ENCODE peak calls at places on chromosome 13, in ten cellular contexts. S is H9; R is ecto neural progenitor cell; U is stimulated activated CD4-positive, alpha-beta T cell treated with anti-CD3 and anti-CD28 coated beads, Interleukin-1b, Interleukin-23, amount 100 ng/mL, for 24 hours; T is NCI-H1417; F is posterior cingulate gyrus; Y is transverse colon; K is dorsolateral prefrontal cortex; O is activated naive CD8-positive, alpha-beta T cell treated with anti-CD3 and anti-CD28 coated beads, Interleukin-2, amount 10 ng/mL, durations not matched to agents 7 days and 5 days; P is substantia nigra. D is an unnamed sample.

GRCh38 chr13:42880241-42880640 is 98.9 kb downstream of the FAM216B start:
- DNase-seq in P (no peak), S (no peak), U (no peak), O (no peak), K (no peak), F (no peak), Y (no peak), T (no peak), R (no peak), D (no peak)

GRCh38 chr13:41019027-41019487 is at the start of gene ELF1:
- DNase-seq in K (no peak), U (peak; percentile 32), F (no peak), R (no peak), Y (peak; percentile 76), S (no peak), P (no peak), O (no peak), T (no peak), D (peak; percentile 88)

GRCh38 chr13:113151745-113152707 is 6.4 kb upstream of the PROZ start:
- DNase-seq in R (peak; percentile 54), T (no peak), O (no peak), K (peak; percentile 22), U (no peak), Y (no peak), F (no peak), S (peak; percentile 28), P (no peak), D (no peak)

GRCh38 chr13:92136449-92137180 is 738.2 kb downstream of the GPC5 start:
- DNase-seq in T (no peak), K (no peak), O (no peak), P (no peak), F (no peak), S (no peak), Y (no peak), R (no peak), U (no peak), D (no peak)

GRCh38 chr13:51887441-51887840 is 25.7 kb downstream of the CCDC70 start:
- DNase-seq in Y (no peak), S (no peak), O (no peak), K (no peak), P (no peak), F (no peak), U (no peak), T (no peak), R (no peak), D (no peak)

GRCh38 chr13:34591163-34591562 is 350.9 kb upstream of the NBEA start:
- DNase-seq in P (no peak), O (no peak), R (no peak), Y (no peak), K (no peak), T (no peak), U (no peak), F (no peak), S (no peak), D (no peak)

GRCh38 chr13:95596701-95597100 is 44.2 kb downstream of the CLDN10 start:
- DNase-seq in K (no peak), S (no peak), O (no peak), P (no peak), Y (no peak), T (no peak), R (no peak), F (no peak), U (no peak), D (no peak)

GRCh38 chr13:86760620-86761019 is 910.6 kb upstream of the SLITRK5 start:
- DNase-seq in K (no peak), S (no peak), Y (no peak), O (no peak), F (no peak), U (no peak), R (no peak), T (no peak), P (no peak), D (no peak)

GRCh38 chr13:20360041-20360491 is 127.9 kb upstream of the GJB6 start:
- DNase-seq in T (no peak), P (no peak), O (no peak), Y (no peak), U (no peak), K (no peak), R (no peak), F (no peak), S (no peak), D (no peak)

GRCh38 chr13:42380420-42381164 is 108.6 kb downstream of the AKAP11 start:
- DNase-seq in T (no peak), R (no peak), U (no peak), K (no peak), S (no peak), Y (no peak), P (no peak), F (no peak), O (no peak), D (peak; percentile 51)

GRCh38 chr13:113836917-113837553 is 26.8 kb downstream of the GAS6 start:
- DNase-seq in S (no peak), F (no peak), T (peak; percentile 53), P (no peak), O (no peak), R (no peak), U (no peak), K (no peak), Y (no peak), D (no peak)

GRCh38 chr13:106318941-106319411 is 216.5 kb downstream of the EFNB2 start:
- DNase-seq in S (no peak), T (no peak), K (no peak), R (no peak), U (no peak), O (no peak), Y (no peak), P (no peak), F (no peak), D (no peak)

GRCh38 chr13:40779049-40779448 is 8.1 kb upstream of the MRPS31 start:
- DNase-seq in T (no peak), F (no peak), K (no peak), O (no peak), R (no peak), S (peak; percentile 50), P (no peak), Y (no peak), U (no peak), D (no peak)

GRCh38 chr13:102584423-102584822 is 12.4 kb upstream of the TPP2 start:
- DNase-seq in O (no peak), T (peak; percentile 93), R (no peak), Y (no peak), F (no peak), U (no peak), K (no peak), P (no peak), S (no peak), D (peak; percentile 15)

GRCh38 chr13:72805663-72806341 is 23.9 kb downstream of the PIBF1 start:
- DNase-seq in U (no peak), P (no peak), Y (no peak), S (no peak), F (no peak), O (no peak), K (no peak), R (no peak), T (no peak), D (no peak)

GRCh38 chr13:110913322-110913721 is 1.5 kb downstream of the ANKRD10 start:
- DNase-seq in F (no peak), O (no peak), Y (peak; percentile 76), U (no peak), R (no peak), S (no peak), P (no peak), K (no peak), T (peak; percentile 42), D (peak; percentile 23)

GRCh38 chr13:40665754-40666057 is 735 bp downstream of the FOXO1 start:
- DNase-seq in S (no peak), O (no peak), T (peak; percentile 32), P (no peak), R (no peak), U (no peak), K (no peak), F (no peak), Y (no peak), D (no peak)

GRCh38 chr13:52848455-52849190 is at the start of gene PCDH8:
- DNase-seq in U (no peak), S (peak; percentile 91), Y (no peak), F (peak; percentile 55), P (peak; percentile 21), O (no peak), R (peak; percentile 95), T (peak; percentile 94), K (peak; percentile 68), D (peak; percentile 24)

GRCh38 chr13:29597246-29597645 is 1.8 kb upstream of the SLC7A1 start:
- DNase-seq in T (no peak), S (no peak), U (no peak), O (no peak), R (no peak), F (no peak), K (no peak), Y (no peak), P (no peak), D (no peak)

GRCh38 chr13:22927008-22927393 is 253.8 kb upstream of the SGCG start:
- DNase-seq in R (no peak), T (no peak), Y (no peak), S (no peak), K (no peak), F (no peak), O (no peak), U (no peak), P (no peak), D (no peak)

GRCh38 chr13:110874508-110874960 is 40.3 kb downstream of the ANKRD10 start:
- DNase-seq in S (peak; percentile 88), O (peak; percentile 47), Y (peak; percentile 86), F (peak; percentile 82), R (peak; percentile 89), U (peak; percentile 68), P (peak; percentile 48), T (peak; percentile 83), K (peak; percentile 59), D (peak; percentile 56)

GRCh38 chr13:26967119-26968038 is 204.2 kb downstream of the USP12 start:
- DNase-seq in O (no peak), Y (no peak), P (no peak), U (no peak), K (no peak), F (no peak), S (no peak), T (no peak), R (no peak), D (no peak)

GRCh38 chr13:43057653-43058317 is 34.4 kb downstream of the DNAJC15 start:
- DNase-seq in S (peak; percentile 43), P (no peak), O (no peak), R (no peak), F (no peak), U (no peak), T (peak; percentile 78), K (no peak), Y (no peak), D (no peak)

GRCh38 chr13:113183450-113184129 is 24.9 kb downstream of the PCID2 start:
- DNase-seq in F (no peak), P (no peak), T (no peak), Y (no peak), U (no peak), O (no peak), K (no peak), R (no peak), S (no peak), D (no peak)

GRCh38 chr13:94678845-94679244 is 33.5 kb downstream of the SOX21 start:
- DNase-seq in K (no peak), Y (no peak), O (no peak), T (no peak), U (no peak), S (no peak), P (no peak), F (no peak), R (no peak), D (no peak)